ENCODE peak calls at places on chromosomes 6 and 20, in eight cellular contexts. O is central memory CD4-positive, alpha-beta T cell; J is activated T-cell treated with anti-CD3 and anti-CD28 coated beads for 1 hour; I is OCI-LY7; A is psoas muscle; W is NCI-H460; X is activated CD8-positive, alpha-beta memory T cell treated with anti-CD3 and anti-CD28 coated beads for 1 hour; C is H54. B is an unnamed sample.

GRCh38 chr6:9131616-9132015 is 696.3 kb upstream of the SLC35B3 start:
- DNase-seq in X (no peak), O (no peak), C (no peak), J (no peak), I (no peak), A (no peak), W (peak), B (no peak)

GRCh38 chr6:15252205-15252604 is 6.3 kb downstream of the JARID2 start:
- DNase-seq in A (no peak), W (no peak), C (no peak), O (no peak), J (no peak), X (no peak), I (no peak), B (no peak)

GRCh38 chr6:35605600-35605999 is 83.1 kb downstream of the FKBP5 start:
- DNase-seq in A (no peak), J (no peak), I (no peak), O (no peak), X (no peak), C (no peak), W (no peak), B (no peak)

GRCh38 chr6:152503541-152503940 is 133.6 kb downstream of the SYNE1 start:
- DNase-seq in A (no peak), X (no peak), W (no peak), C (no peak), I (no peak), J (no peak), O (no peak), B (no peak)

GRCh38 chr6:4176907-4177306 is 41.5 kb upstream of the ECI2 start:
- DNase-seq in O (no peak), X (no peak), W (no peak), J (no peak), A (no peak), I (no peak), C (no peak), B (no peak)

GRCh38 chr6:157066781-157067491 is 256.4 kb downstream of the TMEM242 start:
- DNase-seq in J (no peak), A (no peak), C (no peak), X (no peak), W (no peak), I (no peak), O (no peak), B (no peak)

GRCh38 chr6:130622142-130622541 is 205.1 kb upstream of the SMLR1 start:
- DNase-seq in J (no peak), A (no peak), X (no peak), I (no peak), O (no peak), C (no peak), W (no peak), B (no peak)

GRCh38 chr20:3068986-3069900 is 2.2 kb upstream of the OXT start:
- DNase-seq in I (peak), C (peak), X (no peak), O (no peak), A (no peak), J (peak), W (no peak), B (no peak)

GRCh38 chr6:162964703-162965140 is 236.9 kb downstream of the PACRG start:
- DNase-seq in O (no peak), I (no peak), A (peak), J (no peak), C (peak), W (no peak), X (no peak), B (no peak)

GRCh38 chr6:133983099-133983939 is 30.3 kb downstream of the TBPL1 start:
- DNase-seq in A (no peak), W (no peak), X (peak), C (no peak), J (peak), O (peak), I (no peak), B (no peak)

GRCh38 chr6:119630561-119631192 is 281.1 kb upstream of the MAN1A1 start:
- DNase-seq in J (no peak), A (no peak), X (no peak), W (no peak), O (no peak), I (no peak), C (no peak), B (no peak)

GRCh38 chr6:12895721-12896120 is 179.2 kb downstream of the PHACTR1 start:
- DNase-seq in C (no peak), A (no peak), I (no peak), X (no peak), J (no peak), O (no peak), W (no peak), B (no peak)

GRCh38 chr6:123551939-123552707 is 84.6 kb downstream of the TRDN start:
- DNase-seq in A (no peak), X (no peak), O (no peak), W (no peak), J (no peak), C (no peak), I (no peak), B (peak)

GRCh38 chr6:101626264-101626663 is 232.8 kb downstream of the GRIK2 start:
- DNase-seq in A (no peak), I (no peak), O (no peak), X (no peak), W (no peak), J (no peak), C (no peak), B (no peak)

GRCh38 chr6:79984261-79984660 is 20.2 kb upstream of the TTK start:
- DNase-seq in A (no peak), W (no peak), X (no peak), J (no peak), I (no peak), C (no peak), O (peak), B (no peak)

GRCh38 chr6:55958790-55959189 is 83.4 kb upstream of the BMP5 start:
- DNase-seq in X (no peak), I (no peak), J (no peak), W (no peak), C (no peak), A (no peak), O (no peak), B (no peak)

GRCh38 chr6:35087361-35088280 is 53.5 kb downstream of the TCP11 start:
- DNase-seq in X (no peak), C (no peak), J (no peak), A (no peak), W (no peak), I (no peak), O (no peak), B (no peak)

GRCh38 chr20:4898845-4899244 is 102.5 kb downstream of the SLC23A2 start:
- DNase-seq in C (no peak), I (no peak), W (no peak), O (no peak), X (no peak), A (no peak), J (no peak), B (no peak)

GRCh38 chr20:35020108-35021031 is 64.7 kb downstream of the MYH7B start:
- DNase-seq in I (no peak), J (no peak), X (no peak), W (no peak), C (no peak), O (no peak), A (no peak), B (no peak)

GRCh38 chr6:107973594-107973993 is 15.6 kb upstream of the SEC63 start:
- DNase-seq in X (no peak), J (no peak), I (no peak), O (no peak), A (no peak), C (no peak), W (no peak), B (no peak)